ENCODE peak calls at places on chromosomes 7 and 10, in seven cellular contexts. Z, F, S, W, E, T and R are unnamed samples. For H3K27me3, the result is how much of the 10 kb centered on the place peaks cover.

GRCh38 chr10:110221721-110222261 is 14.4 kb downstream of the MXI1 start:
- DNase-seq in F (peak), T (peak), E (peak), S (peak), Z (peak), W (peak), R (peak)

GRCh38 chr10:57627642-57628178 is 640.0 kb downstream of the IPMK start:
- DNase-seq in W (no peak), F (no peak), S (no peak), Z (no peak), T (peak), E (no peak), R (no peak)

GRCh38 chr7:155000795-155001194 is 2.1 kb downstream of the PAXIP1 start:
- DNase-seq in F (no peak), Z (no peak), W (no peak), S (no peak), T (peak), E (no peak), R (no peak)

GRCh38 chr10:123781956-123782500 is 109.6 kb downstream of the CPXM2 start:
- DNase-seq in T (no peak), S (no peak), Z (no peak), F (no peak), W (no peak), E (no peak), R (no peak)

GRCh38 chr7:108000875-108001758 is 1.8 kb downstream of the LAMB1 start:
- DNase-seq in E (peak), Z (no peak), F (peak), S (no peak), W (peak), T (peak), R (peak)

GRCh38 chr10:127142141-127142540 is 54.2 kb downstream of the INSYN2A start:
- DNase-seq in W (no peak), E (no peak), S (no peak), F (no peak), T (no peak), Z (no peak), R (no peak)

GRCh38 chr7:46356365-46356764 is 435.3 kb upstream of the IGFBP3 start:
- DNase-seq in S (no peak), T (no peak), W (no peak), F (no peak), E (no peak), Z (no peak), R (no peak)

GRCh38 chr7:11458736-11459483 is 373.1 kb downstream of the THSD7A start:
- DNase-seq in W (peak), S (peak), F (no peak), Z (no peak), E (no peak), T (no peak), R (peak)

GRCh38 chr10:59808896-59809643 is 55.8 kb upstream of the MRLN start:
- DNase-seq in W (peak), E (peak), F (peak), T (no peak), Z (peak), S (no peak), R (peak)

GRCh38 chr7:7858559-7858958 is 110.0 kb upstream of the GLCCI1 start:
- DNase-seq in T (no peak), F (no peak), E (no peak), W (no peak), S (no peak), Z (no peak), R (no peak)

GRCh38 chr10:14748471-14748870 is 26.2 kb downstream of the FAM107B start:
- DNase-seq in S (no peak), E (peak), T (no peak), F (no peak), W (no peak), Z (no peak), R (no peak)

GRCh38 chr10:35127289-35127891 is 744 bp downstream of the CREM start:
- DNase-seq in S (peak), E (peak), F (peak), W (peak), T (peak), Z (peak), R (peak)

GRCh38 chr10:69795242-69795934 is 6.3 kb upstream of the COL13A1 start:
- DNase-seq in E (no peak), F (no peak), S (no peak), Z (no peak), T (no peak), W (no peak), R (no peak)

GRCh38 chr10:24650669-24651391 is 72.9 kb downstream of the ARHGAP21 start:
- DNase-seq in E (no peak), T (no peak), W (no peak), F (no peak), S (no peak), Z (no peak), R (no peak)

GRCh38 chr7:46059308-46060020 is 138.4 kb upstream of the IGFBP3 start:
- DNase-seq in E (peak), T (no peak), F (no peak), S (no peak), Z (no peak), W (no peak), R (no peak)

GRCh38 chr7:137882806-137883205 is 36.0 kb upstream of the DGKI start:
- DNase-seq in W (peak), S (no peak), Z (no peak), T (no peak), F (no peak), E (no peak), R (peak)

GRCh38 chr7:100101016-100101862 is at the start of the genes AP4M1 and MCM7:
- DNase-seq in T (peak), E (peak), Z (peak), W (peak), F (peak), S (peak), R (peak)

GRCh38 chr10:22251751-22252285 is 34.0 kb upstream of the EBLN1 start:
- DNase-seq in W (no peak), F (peak), E (peak), T (peak), S (no peak), Z (peak), R (peak)

GRCh38 chr10:22253578-22253882 is 35.7 kb upstream of the EBLN1 start:
- DNase-seq in T (no peak), Z (no peak), F (no peak), W (no peak), S (no peak), E (peak), R (no peak)

GRCh38 chr10:22252286-22252800 is 34.5 kb upstream of the EBLN1 start:
- DNase-seq in F (peak), W (no peak), Z (peak), T (peak), E (peak), S (no peak), R (no peak)

GRCh38 chr10:22250897-22251605 is 33.2 kb upstream of the EBLN1 start:
- DNase-seq in T (no peak), Z (no peak), S (no peak), W (no peak), E (no peak), F (no peak), R (no peak)

GRCh38 chr10:22252801-22253577 is 35.2 kb upstream of the EBLN1 start:
- DNase-seq in E (peak), W (no peak), S (no peak), Z (peak), F (peak), T (peak), R (no peak)
- H3K27me3 ChIP-seq in E (under half), W (under half), S (under half), Z (under half), F (half or more), T (half or more), R (under half)

GRCh38 chr10:100670828-100671479 is 74.4 kb upstream of the PAX2 start:
- DNase-seq in Z (peak), S (no peak), T (peak), W (no peak), F (peak), E (no peak), R (no peak)
- H3K27me3 ChIP-seq in Z (under half), S (under half), T (under half), W (under half), F (half or more), E (half or more), R (half or more)

GRCh38 chr10:91360434-91360833 is 49.7 kb upstream of the HECTD2 start:
- DNase-seq in F (no peak), E (no peak), W (no peak), Z (no peak), S (no peak), T (no peak), R (no peak)
- H3K27me3 ChIP-seq in F (under half), E (under half), W (under half), Z (under half), S (under half), T (under half), R (under half)

DNA sequence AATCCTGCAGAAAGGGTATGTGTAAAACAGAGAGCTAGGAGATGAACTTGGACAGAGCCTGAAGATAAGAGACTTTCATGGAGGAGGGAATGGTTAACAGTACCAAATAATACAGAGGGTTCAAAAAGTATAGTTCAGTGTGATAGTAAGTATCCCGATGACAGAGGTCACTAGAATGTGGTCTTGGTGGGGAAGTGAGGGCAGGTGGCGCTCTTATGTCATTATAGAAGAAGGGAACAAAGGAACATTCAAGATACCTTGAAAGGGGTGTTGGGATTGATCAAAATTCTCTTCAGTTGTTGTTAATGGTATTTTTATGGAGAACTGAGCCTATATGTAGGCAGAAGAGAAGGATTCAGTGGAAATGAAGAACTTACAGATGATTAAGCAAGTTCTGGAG is 312.5 kb downstream of the SUGCT start:
- DNase-seq in E (no peak), F (no peak), Z (no peak), S (no peak), W (no peak), T (peak), R (no peak)
- H3K27me3 ChIP-seq in E (under half), F (under half), Z (under half), S (under half), W (under half), T (under half), R (under half)

GRCh38 chr10:121593267-121593666 is 5.0 kb downstream of the FGFR2 start:
- DNase-seq in W (no peak), Z (no peak), S (no peak), E (no peak), F (no peak), T (no peak), R (no peak)

GRCh38 chr10:121591186-121591585 is 7.1 kb downstream of the FGFR2 start:
- DNase-seq in F (no peak), T (no peak), S (no peak), W (no peak), E (no peak), Z (no peak), R (no peak)

GRCh38 chr10:121590772-121591171 is 7.5 kb downstream of the FGFR2 start:
- DNase-seq in T (no peak), S (no peak), Z (no peak), E (no peak), F (no peak), W (no peak), R (no peak)

GRCh38 chr10:121593676-121594075 is 4.6 kb downstream of the FGFR2 start:
- DNase-seq in Z (no peak), T (no peak), F (no peak), W (no peak), E (no peak), S (no peak), R (no peak)

DNA sequence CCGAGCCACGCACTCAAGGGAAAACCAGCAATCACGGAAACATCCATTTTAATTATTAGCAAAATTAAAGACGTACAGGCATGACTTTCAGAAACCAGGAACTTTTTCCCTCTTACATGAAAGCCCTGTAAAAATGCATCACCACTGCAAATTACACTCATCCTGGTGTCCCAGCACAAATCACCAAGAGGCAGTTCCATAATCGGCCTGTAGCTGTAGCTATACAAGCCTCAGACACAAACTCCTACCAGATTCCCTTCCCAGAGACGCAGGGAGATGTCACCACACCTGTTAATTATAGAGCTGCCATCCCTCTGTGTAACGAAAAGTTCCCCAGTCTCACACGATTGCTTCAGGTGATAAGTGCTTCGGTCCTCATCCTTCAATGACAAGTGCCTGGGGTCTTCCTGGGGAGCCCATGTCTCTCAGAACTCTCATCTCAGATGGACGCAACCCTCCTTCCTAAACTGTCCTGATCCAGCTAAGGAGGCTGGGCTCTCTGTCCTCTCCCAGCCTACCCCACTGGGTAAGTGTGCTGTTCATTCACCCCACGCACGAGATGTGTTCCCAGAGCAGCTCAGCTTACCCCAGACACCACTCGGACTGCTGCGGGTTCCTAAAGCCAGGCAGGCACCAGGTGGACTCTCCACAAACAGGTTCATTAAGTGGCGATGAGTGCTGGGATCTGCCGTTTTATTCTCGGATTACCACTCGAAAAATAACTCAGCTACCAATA is 5.9 kb downstream of the FGFR2 start:
- DNase-seq in S (no peak), W (no peak), F (no peak), T (peak), Z (no peak), E (no peak), R (no peak)
- H3K27me3 ChIP-seq in S (under half), W (under half), F (under half), T (under half), Z (under half), E (half or more), R (under half)

DNA sequence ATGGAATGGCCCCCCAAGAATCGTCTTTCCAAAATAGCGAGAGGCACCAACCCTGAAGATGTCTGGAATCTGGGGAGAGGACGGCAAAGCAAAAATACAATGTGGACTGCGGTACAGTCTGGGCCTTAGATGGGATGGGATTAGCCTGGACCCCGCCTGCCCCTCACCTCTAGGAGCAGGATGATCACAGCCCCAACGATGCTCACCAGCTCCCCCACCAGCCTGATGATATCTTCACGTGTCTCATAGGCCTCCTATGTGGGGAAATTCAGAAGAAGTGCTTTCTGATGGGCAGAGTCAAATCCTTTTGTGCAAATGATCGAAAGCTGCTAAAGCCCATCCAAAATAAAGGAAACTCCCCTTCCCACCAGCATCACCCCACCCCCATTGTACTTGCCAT is 18.2 kb downstream of the TRPV5 start:
- DNase-seq in E (no peak), T (no peak), W (no peak), S (no peak), F (no peak), Z (no peak), R (no peak)
- H3K27me3 ChIP-seq in E (half or more), T (under half), W (under half), S (under half), F (under half), Z (under half), R (under half)